ENCODE peak calls at places on chromosomes 1 and 21, in seven cellular contexts. U, A, F, T, V, J and O are unnamed samples.

GRCh38 chr21:42688841-42689371 is 35.5 kb downstream of the PDE9A start:
- DNase-seq in T (peak; percentile 57), J (no peak), F (no peak), V (no peak), U (no peak), A (peak; percentile 70), O (no peak)

GRCh38 chr1:167617100-167617949 is 12.7 kb upstream of the RCSD1 start:
- DNase-seq in T (no peak), J (no peak), V (no peak), F (peak; percentile 74), A (peak; percentile 78), U (no peak), O (no peak)

GRCh38 chr1:36768486-36769178 is 265.7 kb downstream of the GRIK3 start:
- DNase-seq in U (no peak), J (no peak), T (peak; percentile 87), A (no peak), V (no peak), F (no peak), O (no peak)

GRCh38 chr1:187842406-187843165 is 1013.8 kb downstream of the PLA2G4A start:
- DNase-seq in J (no peak), A (no peak), V (no peak), U (no peak), F (no peak), T (no peak), O (no peak)

GRCh38 chr1:45557422-45557944 is 6.9 kb downstream of the AKR1A1 start:
- DNase-seq in J (no peak), U (no peak), F (no peak), A (no peak), T (no peak), V (no peak), O (no peak)

GRCh38 chr1:228075801-228076271 is 6.7 kb upstream of the ARF1 start:
- DNase-seq in U (no peak), F (no peak), V (no peak), A (no peak), J (no peak), T (no peak), O (no peak)

GRCh38 chr21:38474124-38474523 is 24.2 kb downstream of the ERG start:
- DNase-seq in J (no peak), U (no peak), T (no peak), A (no peak), F (no peak), V (no peak), O (no peak)

GRCh38 chr1:240455228-240455821 is 156.6 kb downstream of the GREM2 start:
- DNase-seq in U (no peak), T (peak; percentile 11), J (no peak), F (no peak), V (no peak), A (no peak), O (no peak)

GRCh38 chr1:225544283-225544682 is 108.6 kb downstream of the ENAH start:
- DNase-seq in T (no peak), A (no peak), V (no peak), J (no peak), F (no peak), U (no peak), O (no peak)

GRCh38 chr1:53265581-53265980 is 27.3 kb upstream of the MAGOH start:
- DNase-seq in F (no peak), J (no peak), A (no peak), V (no peak), U (no peak), T (no peak), O (no peak)

GRCh38 chr1:71695820-71696219 is 586.5 kb downstream of the NEGR1 start:
- DNase-seq in J (no peak), A (no peak), U (no peak), V (no peak), F (no peak), T (no peak), O (no peak)
- TF ChIP-seq SIN3A in J (no peak), A (no peak), U (no peak), V (no peak), F (no peak), T (no peak), O (no peak)

DNA sequence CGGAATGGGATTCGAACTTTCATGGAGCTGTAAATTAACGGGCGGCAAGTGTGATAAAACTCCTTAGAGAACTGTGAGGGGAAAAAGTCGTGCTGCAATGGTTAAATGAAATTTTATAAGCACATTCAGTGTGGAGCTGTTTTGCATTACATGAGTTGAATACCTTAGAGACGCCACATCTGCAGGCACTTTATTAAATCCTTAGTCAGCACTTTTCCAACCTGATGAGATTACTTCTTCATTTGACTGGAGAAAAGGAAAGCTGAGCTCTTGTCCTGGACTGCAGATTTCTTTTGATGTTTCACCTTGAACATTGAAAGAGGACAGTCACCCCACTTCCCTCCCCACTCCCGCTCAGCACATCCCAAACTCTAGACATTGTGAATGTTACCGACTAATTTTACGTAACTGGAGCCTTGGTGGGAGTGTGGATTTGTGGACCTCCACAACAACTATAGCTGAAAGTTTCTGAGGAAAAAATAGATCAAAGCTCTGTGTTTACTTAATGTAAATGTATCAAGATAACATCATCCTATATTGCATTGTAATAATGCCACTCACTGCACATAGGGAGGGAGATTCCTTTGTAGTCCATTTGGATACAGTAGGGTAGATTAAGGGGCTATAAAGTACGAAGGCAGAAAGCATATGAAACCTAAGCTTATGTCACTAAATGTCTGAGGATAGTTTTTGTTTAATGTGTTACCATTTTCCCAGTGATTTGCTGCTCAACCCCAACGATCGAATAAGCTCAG is 273.6 kb downstream of the TM2D1 start:
- DNase-seq in A (no peak), U (no peak), V (no peak), F (no peak), J (no peak), T (no peak), O (no peak)
- H3K27ac ChIP-seq in A (no peak overlapping the region), U (no peak overlapping the region), V (peak overlapping the region; percentile 63), F (no peak overlapping the region), J (no peak overlapping the region), T (no peak overlapping the region), O (no peak overlapping the region)

DNA sequence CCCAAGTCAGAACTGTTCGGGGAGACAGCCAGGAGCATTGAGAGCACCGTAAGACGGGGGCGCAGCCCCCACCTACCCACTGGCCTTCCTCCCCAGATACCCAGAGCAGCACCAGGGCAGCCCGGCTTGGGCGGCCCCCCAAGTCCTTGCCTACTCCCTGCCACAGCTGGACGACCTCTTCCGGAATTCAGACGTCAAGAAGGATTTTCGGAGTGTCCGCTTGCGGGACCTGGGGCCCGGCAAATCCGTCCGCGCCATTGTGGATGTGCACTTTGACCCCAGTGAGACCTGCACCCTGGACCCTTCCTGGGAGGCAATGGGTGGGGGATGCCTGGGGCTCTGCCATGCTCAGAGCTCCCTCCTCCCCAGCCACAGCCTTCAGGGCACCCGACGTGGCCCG is 26.7 kb downstream of the RNF223 start:
- DNase-seq in A (no peak), F (no peak), U (no peak), J (no peak), V (no peak), T (no peak), O (no peak)
- TF ChIP-seq CTCF in A (no peak), F (no peak), U (no peak), J (no peak), V (no peak), T (no peak), O (no peak)

GRCh38 chr1:176752505-176752904 is 289.5 kb downstream of the PAPPA2 start:
- DNase-seq in J (no peak), U (no peak), V (no peak), T (no peak), F (no peak), A (no peak), O (peak; percentile 20)
- TF ChIP-seq SIN3A in J (no peak), U (no peak), V (no peak), T (no peak), F (no peak), A (no peak), O (no peak)

GRCh38 chr1:904271-904950 is 19.3 kb upstream of the SAMD11 start:
- DNase-seq in A (peak; percentile 89), V (no peak), F (no peak), J (peak; percentile 96), U (peak; percentile 43), T (peak; percentile 93), O (peak; percentile 12)
- H3K27ac ChIP-seq in A (peak overlapping the region; percentile 68), V (no peak overlapping the region), F (no peak overlapping the region), J (no peak overlapping the region), U (peak overlapping the region; percentile 55), T (no peak overlapping the region), O (no peak overlapping the region)